ENCODE peak calls at places on chromosome 1, in five cellular contexts. S is PC-9, Z is neural progenitor cell, E is GM23338, K is GM23248. G is an unnamed sample.

GRCh38 chr1:31036749-31037500 is 28.6 kb downstream of the PUM1 start:
- DNase-seq in S (no peak), Z (no peak), E (no peak), K (peak; percentile 26), G (peak; percentile 44)

GRCh38 chr1:212683357-212683722 is 16.3 kb downstream of the BATF3 start:
- DNase-seq in S (no peak), Z (no peak), E (no peak), K (no peak), G (no peak)

GRCh38 chr1:221263831-221264767 is 384.9 kb downstream of the HLX start:
- DNase-seq in S (peak; percentile 44), Z (peak; percentile 88), E (peak; percentile 85), K (peak; percentile 93), G (peak; percentile 61)

GRCh38 chr1:44565265-44565750 is 109.0 kb downstream of the TMEM53 start:
- DNase-seq in S (no peak), Z (peak; percentile 38), E (peak; percentile 47), K (no peak), G (no peak)

GRCh38 chr1:91829293-91830153 is 56.4 kb downstream of the TGFBR3 start:
- DNase-seq in S (no peak), Z (no peak), E (no peak), K (no peak), G (no peak)

GRCh38 chr1:87151500-87152421 is 176.9 kb upstream of the LMO4 start:
- DNase-seq in S (peak; percentile 71), Z (peak; percentile 90), E (peak; percentile 90), K (no peak), G (no peak)

GRCh38 chr1:230166366-230167132 is 99.5 kb downstream of the GALNT2 start:
- DNase-seq in S (no peak), Z (no peak), E (no peak), K (no peak), G (no peak)

GRCh38 chr1:119370748-119371147 is 2.2 kb downstream of the HAO2 start:
- DNase-seq in S (no peak), Z (no peak), E (no peak), K (no peak), G (no peak)

GRCh38 chr1:2232916-2233438 is 4.9 kb downstream of the SKI start:
- DNase-seq in S (no peak), Z (no peak), E (peak; percentile 3), K (peak; percentile 47), G (no peak)

GRCh38 chr1:26378088-26378878 is 5.7 kb upstream of the ZNF683 start:
- DNase-seq in S (peak; percentile 64), Z (no peak), E (no peak), K (peak; percentile 93), G (peak; percentile 87)

GRCh38 chr1:192707978-192708547 is 72.1 kb downstream of the RGS13 start:
- DNase-seq in S (no peak), Z (no peak), E (no peak), K (no peak), G (no peak)

GRCh38 chr1:211885746-211886522 is 55.4 kb upstream of the LPGAT1 start:
- DNase-seq in S (no peak), Z (no peak), E (peak; percentile 3), K (no peak), G (no peak)

GRCh38 chr1:234755449-234755863 is 145.5 kb upstream of the IRF2BP2 start:
- DNase-seq in S (no peak), Z (no peak), E (no peak), K (peak; percentile 90), G (no peak)

GRCh38 chr1:114342376-114342775 is 168.6 kb downstream of the TRIM33 start:
- DNase-seq in S (no peak), Z (no peak), E (no peak), K (no peak), G (no peak)

GRCh38 chr1:9388628-9389184 is 96.0 kb downstream of the SPSB1 start:
- DNase-seq in S (peak; percentile 38), Z (no peak), E (no peak), K (peak; percentile 64), G (peak; percentile 14)

GRCh38 chr1:56380556-56380955 is 198.8 kb downstream of the PLPP3 start:
- DNase-seq in S (no peak), Z (no peak), E (no peak), K (no peak), G (no peak)

GRCh38 chr1:145845144-145845513 is 301 bp upstream of the NUDT17 start:
- DNase-seq in S (no peak), Z (no peak), E (no peak), K (no peak), G (no peak)

GRCh38 chr1:64564891-64565290 is 95.0 kb downstream of the CACHD1 start:
- DNase-seq in S (no peak), Z (no peak), E (no peak), K (no peak), G (no peak)

GRCh38 chr1:216285052-216285451 is 138.2 kb downstream of the USH2A start:
- DNase-seq in S (no peak), Z (no peak), E (peak; percentile 18), K (no peak), G (no peak)

GRCh38 chr1:230424440-230425251 is 1.5 kb downstream of the PGBD5 start:
- DNase-seq in S (no peak), Z (peak; percentile 64), E (peak; percentile 74), K (peak; percentile 4), G (no peak)

GRCh38 chr1:46062651-46063319 is 69.6 kb downstream of the PIK3R3 start:
- DNase-seq in S (no peak), Z (no peak), E (no peak), K (peak; percentile 10), G (no peak)

GRCh38 chr1:243267346-243268283 is 11.8 kb downstream of the SDCCAG8 start:
- DNase-seq in S (no peak), Z (peak; percentile 5), E (no peak), K (no peak), G (no peak)

GRCh38 chr1:153536618-153537375 is 1.0 kb upstream of the S100A6 start:
- DNase-seq in S (peak; percentile 68), Z (no peak), E (no peak), K (no peak), G (no peak)
- H3K4me3 ChIP-seq in S (peak overlapping the region; percentile 85), Z (no peak overlapping the region), E (peak overlapping the region; percentile 63), K (peak overlapping the region; percentile 60), G (peak overlapping the region; percentile 73)

GRCh38 chr1:23325393-23325792 is 18.7 kb downstream of the HNRNPR start:
- DNase-seq in S (no peak), Z (no peak), E (no peak), K (no peak), G (no peak)

GRCh38 chr1:23331713-23332112 is 12.4 kb downstream of the HNRNPR start:
- DNase-seq in S (no peak), Z (no peak), E (no peak), K (no peak), G (no peak)

DNA sequence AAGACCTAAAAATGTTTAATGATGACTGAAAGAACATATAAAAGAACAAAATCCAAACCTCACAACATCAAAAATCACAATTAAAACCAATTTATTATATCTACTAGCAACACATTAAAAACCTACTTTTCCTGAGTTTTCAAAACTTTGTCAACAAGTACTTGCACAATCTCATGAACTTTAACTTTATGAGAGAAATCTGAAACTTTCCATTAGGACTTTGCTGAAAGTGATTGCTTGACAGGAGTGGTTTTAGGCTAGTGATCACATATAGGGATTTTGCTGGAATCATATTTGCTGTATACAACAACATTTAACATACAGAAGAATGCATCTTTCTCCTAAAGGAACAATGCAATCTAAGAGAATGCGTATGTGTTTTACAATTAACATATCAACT is 13.2 kb downstream of the HNRNPR start:
- DNase-seq in S (no peak), Z (no peak), E (no peak), K (no peak), G (no peak)
- H4K20me1 ChIP-seq in S (peaks cover 12% of the 10 kb centered on the region), Z (peaks cover 94% of the 10 kb centered on the region), E (peaks cover 84% of the 10 kb centered on the region), K (peaks cover 4% of the 10 kb centered on the region), G (no peaks in the 10 kb centered on the region)

DNA sequence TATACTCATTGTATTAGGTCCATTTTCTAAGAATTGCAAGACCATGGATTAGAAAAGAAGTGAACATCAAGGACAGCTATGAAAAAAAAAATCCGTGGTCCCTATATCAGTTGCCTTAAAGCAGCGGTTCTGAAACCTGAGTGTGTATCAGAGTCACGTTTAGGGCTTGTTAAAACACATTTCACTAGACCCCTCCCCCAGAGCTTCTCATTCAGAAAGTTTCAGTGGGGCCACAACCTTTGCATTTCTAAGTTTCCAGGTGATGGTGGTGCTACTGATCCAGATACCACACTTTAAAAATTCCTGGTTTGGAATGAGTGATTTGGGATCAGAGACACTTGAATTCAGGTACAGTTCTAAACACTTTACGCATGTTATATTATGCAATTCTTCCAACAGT is 96.1 kb upstream of the PRMT6 start:
- DNase-seq in S (no peak), Z (no peak), E (no peak), K (no peak), G (no peak)
- H3K4me3 ChIP-seq in S (no peak overlapping the region), Z (no peak overlapping the region), E (no peak overlapping the region), K (no peak overlapping the region), G (no peak overlapping the region)

DNA sequence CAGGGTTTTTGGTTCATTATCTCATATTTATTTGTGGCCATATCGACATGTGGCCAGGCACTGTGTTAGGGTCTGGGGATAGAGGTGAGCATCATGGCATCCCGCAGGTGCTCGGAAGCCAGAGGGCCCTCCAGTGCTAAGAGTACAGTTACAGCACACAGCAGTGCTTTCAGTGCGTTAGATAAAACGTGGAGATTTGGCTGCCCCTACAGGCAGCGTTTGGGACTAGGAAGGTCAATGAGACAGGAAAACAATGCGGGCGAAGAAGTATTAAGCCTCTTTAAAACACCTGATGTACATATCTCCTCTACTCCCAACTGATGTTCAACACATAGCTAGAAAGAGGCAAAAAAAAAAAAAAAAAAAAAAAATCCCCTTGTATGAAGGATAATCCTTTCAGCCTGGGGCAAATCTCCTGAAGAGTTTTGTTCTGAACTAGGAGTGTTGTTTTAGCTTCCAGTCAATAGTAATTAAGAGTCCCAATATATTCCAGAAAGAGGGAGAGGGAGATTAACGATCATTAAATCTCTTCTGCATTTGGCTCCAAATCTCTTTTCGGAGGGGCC is 80.1 kb downstream of the CAPZB start:
- DNase-seq in S (no peak), Z (peak; percentile 72), E (peak; percentile 50), K (peak; percentile 62), G (no peak)
- H4K20me1 ChIP-seq in S (no peaks in the 10 kb centered on the region), Z (peaks cover 88% of the 10 kb centered on the region), E (peaks cover 42% of the 10 kb centered on the region), K (no peaks in the 10 kb centered on the region), G (no peaks in the 10 kb centered on the region)

DNA sequence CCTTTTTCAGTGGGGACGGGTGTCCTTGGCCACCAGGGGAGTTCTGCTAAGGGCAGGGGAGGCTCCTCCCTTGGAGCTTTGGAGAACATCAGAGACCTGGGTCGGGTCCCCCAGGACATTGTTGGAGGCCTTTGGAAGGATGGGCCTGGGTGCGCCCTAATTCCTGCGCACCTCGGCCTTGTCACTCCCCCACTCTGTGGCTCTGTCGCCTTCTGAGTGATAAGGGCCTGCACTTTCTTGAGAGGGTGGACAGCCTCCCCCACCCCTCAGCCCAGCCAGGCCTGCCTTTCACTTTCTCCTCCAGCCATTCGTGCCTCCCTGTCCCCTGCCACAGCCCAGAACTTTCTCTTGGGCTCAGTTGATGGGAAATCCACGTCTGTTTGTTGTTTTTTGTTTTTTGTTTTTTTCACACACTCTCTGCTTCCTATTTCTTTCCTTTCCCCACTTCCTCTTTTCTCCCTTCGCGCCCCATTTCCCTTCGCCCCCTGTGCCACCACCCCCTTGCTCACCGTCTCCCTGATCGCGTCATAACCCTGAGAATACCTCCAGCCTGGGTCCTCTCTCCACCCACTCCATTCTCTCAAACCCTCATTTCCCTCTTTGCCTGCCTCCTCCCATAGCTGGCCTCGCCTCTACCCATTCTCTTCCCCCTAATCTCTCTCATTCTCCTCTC is 85.6 kb downstream of the PAX7 start:
- DNase-seq in S (no peak), Z (no peak), E (no peak), K (no peak), G (no peak)
- H3K4me3 ChIP-seq in S (no peak overlapping the region), Z (peak overlapping the region; percentile 63), E (peak overlapping the region; percentile 69), K (no peak overlapping the region), G (no peak overlapping the region)